ENCODE peak calls at places on chromosomes 16 and 17, in seven cellular contexts. One of them, this sample, is unnamed.

GRCh38 chr17:64133546-64134215 is 3.7 kb upstream of the ERN1 start:
- DNase-seq in esophagus squamous epithelium: no peak
- DNase-seq in psoas muscle: no peak
- DNase-seq in neural progenitor cell: peak
- DNase-seq in fibroblast of lung: peak
- DNase-seq in lung: no peak
- DNase-seq in dorsolateral prefrontal cortex: no peak
- DNase-seq in this sample: no peak

GRCh38 chr17:13209091-13209490 is 191.3 kb upstream of the ELAC2 start:
- DNase-seq in fibroblast of lung: peak
- DNase-seq in psoas muscle: no peak
- DNase-seq in dorsolateral prefrontal cortex: no peak
- DNase-seq in esophagus squamous epithelium: no peak
- DNase-seq in neural progenitor cell: no peak
- DNase-seq in lung: no peak
- DNase-seq in this sample: no peak

GRCh38 chr16:69554495-69554894 is 11.3 kb upstream of the NFAT5 start:
- DNase-seq in fibroblast of lung: no peak
- DNase-seq in neural progenitor cell: no peak
- DNase-seq in esophagus squamous epithelium: no peak
- DNase-seq in dorsolateral prefrontal cortex: no peak
- DNase-seq in lung: no peak
- DNase-seq in psoas muscle: no peak
- DNase-seq in this sample: no peak

GRCh38 chr17:79020631-79021301 is 3.2 kb upstream of the C1QTNF1 start:
- DNase-seq in lung: no peak
- DNase-seq in esophagus squamous epithelium: no peak
- DNase-seq in dorsolateral prefrontal cortex: no peak
- DNase-seq in fibroblast of lung: no peak
- DNase-seq in psoas muscle: no peak
- DNase-seq in neural progenitor cell: no peak
- DNase-seq in this sample: no peak

GRCh38 chr17:60941028-60941427 is 263.4 kb downstream of the BCAS3 start:
- DNase-seq in dorsolateral prefrontal cortex: no peak
- DNase-seq in esophagus squamous epithelium: no peak
- DNase-seq in lung: peak
- DNase-seq in psoas muscle: peak
- DNase-seq in fibroblast of lung: peak
- DNase-seq in neural progenitor cell: no peak
- DNase-seq in this sample: peak

GRCh38 chr17:75843577-75844529 is at the start of gene UNC13D:
- DNase-seq in lung: peak
- DNase-seq in esophagus squamous epithelium: no peak
- DNase-seq in fibroblast of lung: no peak
- DNase-seq in neural progenitor cell: no peak
- DNase-seq in psoas muscle: no peak
- DNase-seq in dorsolateral prefrontal cortex: no peak
- DNase-seq in this sample: no peak

GRCh38 chr17:43456661-43457361 is 27.0 kb upstream of the DHX8 start:
- DNase-seq in neural progenitor cell: no peak
- DNase-seq in esophagus squamous epithelium: no peak
- DNase-seq in fibroblast of lung: peak
- DNase-seq in psoas muscle: peak
- DNase-seq in lung: peak
- DNase-seq in dorsolateral prefrontal cortex: no peak
- DNase-seq in this sample: no peak

GRCh38 chr17:73139296-73139695 is 25.5 kb upstream of the SSTR2 start:
- DNase-seq in neural progenitor cell: no peak
- DNase-seq in lung: no peak
- DNase-seq in psoas muscle: no peak
- DNase-seq in dorsolateral prefrontal cortex: no peak
- DNase-seq in fibroblast of lung: no peak
- DNase-seq in esophagus squamous epithelium: no peak
- DNase-seq in this sample: no peak

GRCh38 chr17:39239640-39240314 is 14.0 kb upstream of the STAC2 start:
- DNase-seq in psoas muscle: no peak
- DNase-seq in neural progenitor cell: peak
- DNase-seq in fibroblast of lung: no peak
- DNase-seq in lung: peak
- DNase-seq in esophagus squamous epithelium: no peak
- DNase-seq in dorsolateral prefrontal cortex: no peak
- DNase-seq in this sample: no peak

GRCh38 chr17:49887086-49887743 is 39.3 kb upstream of the TAC4 start:
- DNase-seq in fibroblast of lung: no peak
- DNase-seq in neural progenitor cell: no peak
- DNase-seq in esophagus squamous epithelium: no peak
- DNase-seq in lung: peak
- DNase-seq in psoas muscle: no peak
- DNase-seq in dorsolateral prefrontal cortex: no peak
- DNase-seq in this sample: no peak

GRCh38 chr17:63349478-63350000 is 96.6 kb downstream of the CYB561 start:
- DNase-seq in dorsolateral prefrontal cortex: no peak
- DNase-seq in psoas muscle: no peak
- DNase-seq in neural progenitor cell: no peak
- DNase-seq in fibroblast of lung: peak
- DNase-seq in esophagus squamous epithelium: no peak
- DNase-seq in lung: no peak
- DNase-seq in this sample: no peak

GRCh38 chr16:49539758-49540157 is 166.2 kb downstream of the C16orf78 start:
- DNase-seq in lung: no peak
- DNase-seq in fibroblast of lung: no peak
- DNase-seq in esophagus squamous epithelium: no peak
- DNase-seq in neural progenitor cell: no peak
- DNase-seq in psoas muscle: no peak
- DNase-seq in dorsolateral prefrontal cortex: no peak
- DNase-seq in this sample: no peak

GRCh38 chr17:38877130-38877851 is 7.4 kb downstream of the LASP1 start:
- DNase-seq in neural progenitor cell: peak
- DNase-seq in psoas muscle: no peak
- DNase-seq in dorsolateral prefrontal cortex: no peak
- DNase-seq in fibroblast of lung: no peak
- DNase-seq in esophagus squamous epithelium: no peak
- DNase-seq in lung: no peak
- DNase-seq in this sample: no peak

GRCh38 chr16:55647798-55648197 is 8.0 kb upstream of the SLC6A2 start:
- DNase-seq in neural progenitor cell: no peak
- DNase-seq in psoas muscle: no peak
- DNase-seq in lung: no peak
- DNase-seq in esophagus squamous epithelium: no peak
- DNase-seq in dorsolateral prefrontal cortex: no peak
- DNase-seq in fibroblast of lung: no peak
- DNase-seq in this sample: no peak

DNA sequence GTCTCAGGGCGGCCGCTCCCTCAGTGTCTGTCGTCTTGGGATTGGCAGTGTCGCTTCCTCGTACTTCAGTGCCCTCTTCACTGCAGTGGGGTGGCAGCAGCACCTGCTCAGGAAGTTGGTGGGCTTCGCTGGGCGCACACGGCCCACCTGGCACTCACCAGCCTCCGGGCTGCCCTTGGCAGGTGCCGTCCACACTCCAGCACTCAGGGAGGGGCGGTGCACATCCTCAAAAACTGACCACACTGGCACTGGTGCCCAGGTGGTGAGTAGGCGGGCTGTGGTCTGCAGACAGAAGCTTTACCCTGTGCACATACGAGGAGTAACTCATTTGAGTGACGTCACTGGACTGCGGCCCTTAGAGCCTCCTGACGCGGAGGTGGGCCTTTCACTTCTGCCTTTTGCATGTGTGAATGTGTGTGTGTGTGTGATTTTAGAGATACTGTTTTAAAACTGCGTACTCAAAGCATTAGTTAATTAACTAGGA is 94.6 kb downstream of the BANP start:
- DNase-seq in psoas muscle: no peak
- DNase-seq in esophagus squamous epithelium: no peak
- DNase-seq in fibroblast of lung: no peak
- DNase-seq in neural progenitor cell: no peak
- DNase-seq in dorsolateral prefrontal cortex: no peak
- DNase-seq in lung: no peak
- DNase-seq in this sample: no peak
- H3K27ac ChIP-seq in psoas muscle: no peak
- H3K27ac ChIP-seq in esophagus squamous epithelium: no peak
- H3K27ac ChIP-seq in fibroblast of lung: no peak
- H3K27ac ChIP-seq in neural progenitor cell: no peak
- H3K27ac ChIP-seq in dorsolateral prefrontal cortex: no peak
- H3K27ac ChIP-seq in lung: no peak
- H3K27ac ChIP-seq in this sample: no peak

DNA sequence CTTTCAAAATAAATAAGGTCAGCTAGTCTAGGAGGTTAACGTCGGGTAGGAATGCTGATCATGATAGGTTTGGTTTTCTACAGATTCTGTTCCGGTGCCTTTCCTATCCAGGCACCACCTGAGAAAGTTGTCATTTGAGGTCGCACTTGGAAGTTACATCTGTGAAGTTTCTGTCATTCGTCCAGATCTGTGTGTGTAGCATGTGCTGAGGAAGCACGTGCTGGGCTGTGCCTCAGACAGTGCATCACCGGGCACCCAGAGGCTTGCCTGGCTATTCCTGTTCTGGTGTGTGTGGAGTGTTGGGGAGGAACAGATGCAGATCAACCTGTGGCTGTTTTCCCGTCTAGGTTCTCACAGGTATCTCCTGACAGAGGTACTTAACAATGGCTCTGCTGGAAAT is 42.6 kb downstream of the DNAJA2 start:
- DNase-seq in psoas muscle: no peak
- DNase-seq in fibroblast of lung: no peak
- DNase-seq in esophagus squamous epithelium: no peak
- DNase-seq in neural progenitor cell: no peak
- DNase-seq in dorsolateral prefrontal cortex: peak
- DNase-seq in lung: no peak
- DNase-seq in this sample: no peak
- TF ChIP-seq CTCF in psoas muscle: no peak
- TF ChIP-seq CTCF in fibroblast of lung: no peak
- TF ChIP-seq CTCF in esophagus squamous epithelium: no peak
- TF ChIP-seq CTCF in neural progenitor cell: no peak
- TF ChIP-seq CTCF in dorsolateral prefrontal cortex: no peak
- TF ChIP-seq CTCF in lung: no peak
- TF ChIP-seq CTCF in this sample: no peak

GRCh38 chr17:41985919-41986318 is 19.3 kb downstream of the CNP start:
- DNase-seq in neural progenitor cell: no peak
- DNase-seq in lung: no peak
- DNase-seq in esophagus squamous epithelium: no peak
- DNase-seq in dorsolateral prefrontal cortex: no peak
- DNase-seq in fibroblast of lung: no peak
- DNase-seq in psoas muscle: no peak
- DNase-seq in this sample: no peak

GRCh38 chr17:41977991-41978390 is 11.4 kb downstream of the CNP start:
- DNase-seq in esophagus squamous epithelium: no peak
- DNase-seq in neural progenitor cell: no peak
- DNase-seq in psoas muscle: no peak
- DNase-seq in lung: no peak
- DNase-seq in fibroblast of lung: no peak
- DNase-seq in dorsolateral prefrontal cortex: peak
- DNase-seq in this sample: no peak

GRCh38 chr17:41986634-41987033 is 20.0 kb downstream of the CNP start:
- DNase-seq in esophagus squamous epithelium: no peak
- DNase-seq in fibroblast of lung: no peak
- DNase-seq in dorsolateral prefrontal cortex: no peak
- DNase-seq in neural progenitor cell: no peak
- DNase-seq in lung: no peak
- DNase-seq in psoas muscle: no peak
- DNase-seq in this sample: no peak

GRCh38 chr17:41984454-41984853 is 17.9 kb downstream of the CNP start:
- DNase-seq in fibroblast of lung: no peak
- DNase-seq in psoas muscle: no peak
- DNase-seq in dorsolateral prefrontal cortex: peak
- DNase-seq in lung: no peak
- DNase-seq in esophagus squamous epithelium: no peak
- DNase-seq in neural progenitor cell: no peak
- DNase-seq in this sample: no peak

DNA sequence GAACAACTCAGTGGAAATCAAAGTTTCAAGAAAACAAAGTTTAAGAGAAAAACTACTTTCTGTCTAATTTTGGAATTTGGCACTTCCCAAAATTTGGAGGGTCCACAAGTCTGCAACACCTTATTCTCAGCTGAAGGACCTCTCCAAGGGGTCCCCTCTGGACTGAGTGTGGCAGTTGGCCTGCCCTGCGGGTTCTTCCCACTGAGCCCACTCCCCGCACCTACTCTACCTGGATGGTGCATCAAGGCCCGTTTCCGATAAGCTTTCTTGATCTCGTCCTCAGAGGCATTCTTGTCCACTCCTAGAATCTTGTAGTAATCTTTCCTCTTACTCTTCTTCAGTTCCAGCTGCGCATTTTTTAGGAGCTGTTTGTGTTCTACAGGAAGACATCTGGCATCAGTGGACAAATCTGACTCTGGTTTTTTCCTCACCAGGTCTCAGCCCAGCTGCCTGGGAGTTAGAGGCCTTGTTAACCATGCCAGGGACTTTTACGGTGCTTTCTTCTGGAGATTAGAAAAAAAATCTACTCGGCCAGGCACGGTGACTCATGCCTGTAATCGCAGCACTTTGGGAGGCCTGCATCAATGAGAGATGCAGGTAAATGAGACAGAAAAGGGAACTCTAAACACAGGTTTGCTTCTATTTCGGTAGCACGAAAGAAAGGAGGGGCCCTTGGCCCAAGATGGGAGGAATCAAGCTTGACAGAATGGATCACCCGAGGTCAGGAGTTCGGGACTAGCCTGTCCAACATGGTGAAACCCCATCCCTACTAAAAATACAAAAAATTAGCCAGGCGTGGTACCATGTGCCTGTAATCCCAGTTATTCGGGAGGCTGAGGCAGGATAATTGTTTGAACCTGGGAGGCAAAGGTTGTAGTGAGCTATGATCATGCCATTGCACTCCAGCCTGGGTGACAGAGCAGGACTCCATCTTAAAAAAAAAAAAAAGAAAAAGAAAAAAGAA is 15.7 kb downstream of the CNP start:
- DNase-seq in psoas muscle: no peak
- DNase-seq in esophagus squamous epithelium: no peak
- DNase-seq in lung: no peak
- DNase-seq in fibroblast of lung: peak
- DNase-seq in neural progenitor cell: no peak
- DNase-seq in dorsolateral prefrontal cortex: peak
- DNase-seq in this sample: no peak
- H3K27ac ChIP-seq in psoas muscle: no peak
- H3K27ac ChIP-seq in esophagus squamous epithelium: peak
- H3K27ac ChIP-seq in lung: no peak
- H3K27ac ChIP-seq in fibroblast of lung: no peak
- H3K27ac ChIP-seq in neural progenitor cell: no peak
- H3K27ac ChIP-seq in dorsolateral prefrontal cortex: peak
- H3K27ac ChIP-seq in this sample: no peak

DNA sequence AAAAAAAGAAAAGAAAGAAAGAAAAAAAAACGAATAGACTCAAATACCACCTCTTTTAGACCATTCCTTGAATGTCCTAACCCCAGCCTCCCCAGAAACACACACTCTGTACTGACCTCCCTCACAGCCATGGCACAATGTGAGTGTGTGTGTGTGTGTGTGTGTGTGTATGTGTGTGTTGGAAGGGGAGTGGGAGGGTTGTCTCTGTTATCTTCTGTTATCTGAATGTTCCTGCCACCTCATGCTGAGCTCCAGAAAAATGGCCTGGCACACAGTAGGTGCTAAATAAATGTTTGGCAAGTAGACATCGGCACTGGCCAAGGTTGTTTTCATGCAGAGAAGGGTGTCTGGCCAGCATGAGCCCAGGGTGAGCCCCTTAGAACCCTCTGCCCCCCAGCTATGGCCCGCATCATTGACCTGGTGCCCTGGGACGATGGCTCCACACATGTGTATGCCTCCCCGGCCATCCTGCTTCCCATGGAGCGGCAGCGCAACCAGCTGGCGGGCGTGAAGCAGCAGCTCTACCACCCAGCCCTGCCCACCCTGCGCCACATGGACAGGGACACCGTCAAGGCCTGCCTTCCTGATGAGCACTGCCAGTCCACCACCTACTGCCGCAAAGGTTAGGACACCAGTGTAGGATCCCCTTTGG is 6.6 kb upstream of the CNGB1 start:
- DNase-seq in neural progenitor cell: peak
- DNase-seq in fibroblast of lung: no peak
- DNase-seq in esophagus squamous epithelium: no peak
- DNase-seq in lung: no peak
- DNase-seq in dorsolateral prefrontal cortex: no peak
- DNase-seq in psoas muscle: no peak
- DNase-seq in this sample: no peak
- TF ChIP-seq CTCF in neural progenitor cell: peak
- TF ChIP-seq CTCF in fibroblast of lung: no peak
- TF ChIP-seq CTCF in esophagus squamous epithelium: no peak
- TF ChIP-seq CTCF in lung: no peak
- TF ChIP-seq CTCF in dorsolateral prefrontal cortex: no peak
- TF ChIP-seq CTCF in psoas muscle: no peak
- TF ChIP-seq CTCF in this sample: no peak

This sample was measured in heart right ventricle.